ENCODE peak calls at places on chromosomes 1 and 21, in six cellular contexts. D, M, O, J, R and I are unnamed samples.

GRCh38 chr1:152533327-152533938 is 19.2 kb downstream of the CRCT1 start:
- DNase-seq in O (peak; percentile 42), M (peak; percentile 82), R (no peak), D (no peak), J (no peak), I (peak; percentile 6)

GRCh38 chr1:225691377-225691776 is 38.5 kb upstream of the ENAH start:
- DNase-seq in R (no peak), O (peak; percentile 37), D (no peak), M (no peak), J (no peak), I (no peak)

GRCh38 chr1:115983584-115983983 is 7.3 kb downstream of the SLC22A15 start:
- DNase-seq in D (no peak), O (no peak), J (no peak), R (no peak), M (no peak), I (no peak)

GRCh38 chr1:179706339-179706941 is 36.7 kb upstream of the FAM163A start:
- DNase-seq in D (no peak), O (peak; percentile 64), M (peak; percentile 71), R (no peak), J (peak; percentile 31), I (peak; percentile 4)

GRCh38 chr21:33892853-33893252 is 22.8 kb downstream of the ATP5PO start:
- DNase-seq in M (peak; percentile 64), R (no peak), D (no peak), O (no peak), J (no peak), I (no peak)

GRCh38 chr1:236451796-236452373 is 57.8 kb downstream of the EDARADD start:
- DNase-seq in O (peak; percentile 7), D (no peak), J (no peak), M (peak; percentile 27), R (no peak), I (no peak)

GRCh38 chr1:61887921-61888564 is 145.8 kb downstream of the PATJ start:
- DNase-seq in D (no peak), J (no peak), M (no peak), R (no peak), O (no peak), I (no peak)

GRCh38 chr1:165207774-165208359 is 148.6 kb downstream of the LMX1A start:
- DNase-seq in R (no peak), O (no peak), D (no peak), J (no peak), M (no peak), I (no peak)

GRCh38 chr21:42654179-42654912 is 925 bp downstream of the PDE9A start:
- DNase-seq in M (no peak), O (no peak), D (no peak), J (no peak), R (no peak), I (no peak)

GRCh38 chr1:63327417-63328139 is 5.2 kb downstream of the FOXD3 start:
- DNase-seq in M (peak; percentile 93), R (no peak), D (no peak), J (peak; percentile 31), O (peak; percentile 59), I (no peak)

GRCh38 chr1:20322081-20322824 is 31.6 kb downstream of the VWA5B1 start:
- DNase-seq in J (no peak), R (no peak), D (no peak), O (peak; percentile 43), M (no peak), I (no peak)

GRCh38 chr21:25518491-25518911 is 88.8 kb downstream of the MRPL39 start:
- DNase-seq in R (no peak), O (no peak), D (no peak), J (no peak), M (peak; percentile 56), I (no peak)

GRCh38 chr1:94721240-94721639 is 98.9 kb upstream of the SLC44A3 start:
- DNase-seq in M (no peak), O (no peak), J (no peak), D (no peak), R (no peak), I (no peak)

GRCh38 chr1:92968138-92969032 is 7.1 kb upstream of the DIPK1A start:
- DNase-seq in R (no peak), J (no peak), M (no peak), D (no peak), O (no peak), I (no peak)

GRCh38 chr1:109193653-109194590 is 19.8 kb upstream of the SARS1 start:
- DNase-seq in D (no peak), M (no peak), J (no peak), O (no peak), R (no peak), I (no peak)

GRCh38 chr1:212271823-212272498 is 13.2 kb upstream of the PPP2R5A start:
- DNase-seq in M (no peak), O (no peak), R (no peak), D (no peak), J (no peak), I (no peak)

GRCh38 chr1:203379831-203380230 is 28.9 kb upstream of the FMOD start:
- DNase-seq in D (no peak), M (no peak), J (no peak), O (no peak), R (no peak), I (no peak)

GRCh38 chr1:18649713-18650370 is 19.2 kb downstream of the PAX7 start:
- DNase-seq in M (peak; percentile 67), O (peak; percentile 3), R (no peak), D (no peak), J (no peak), I (no peak)

GRCh38 chr1:10753279-10753678 is 43.2 kb downstream of the CASZ1 start:
- DNase-seq in O (no peak), J (no peak), M (no peak), R (no peak), D (no peak), I (no peak)

GRCh38 chr1:113759341-113760101 is at the start of gene PHTF1:
- DNase-seq in J (peak; percentile 82), R (no peak), D (no peak), M (peak; percentile 82), O (peak; percentile 76), I (no peak)

GRCh38 chr1:64363116-64363515 is 106.8 kb upstream of the CACHD1 start:
- DNase-seq in D (no peak), R (no peak), M (no peak), O (no peak), J (no peak), I (no peak)

GRCh38 chr1:155961937-155962336 is 16.4 kb downstream of the ARHGEF2 start:
- DNase-seq in O (peak; percentile 99), J (peak; percentile 96), D (peak; percentile 74), M (no peak), R (no peak), I (peak; percentile 77)

GRCh38 chr1:5756434-5757176 is 235.6 kb downstream of the NPHP4 start:
- DNase-seq in R (no peak), J (no peak), O (no peak), M (no peak), D (no peak), I (no peak)

GRCh38 chr1:243731974-243732373 is 118.1 kb downstream of the AKT3 start:
- DNase-seq in R (no peak), O (no peak), M (no peak), D (no peak), J (no peak), I (no peak)

GRCh38 chr1:243730499-243731150 is 119.4 kb downstream of the AKT3 start:
- DNase-seq in R (no peak), D (no peak), J (no peak), O (no peak), M (no peak), I (no peak)

GRCh38 chr1:243728192-243728570 is 121.9 kb downstream of the AKT3 start:
- DNase-seq in J (no peak), O (no peak), R (no peak), M (no peak), D (no peak), I (no peak)

GRCh38 chr1:243731301-243731891 is 118.6 kb downstream of the AKT3 start:
- DNase-seq in D (no peak), R (no peak), M (no peak), J (no peak), O (no peak), I (no peak)

GRCh38 chr1:243729956-243730355 is 120.1 kb downstream of the AKT3 start:
- DNase-seq in M (no peak), J (no peak), O (no peak), R (no peak), D (no peak), I (no peak)
- H3K4me3 ChIP-seq in M (no peak overlapping the region), J (no peak overlapping the region), O (no peak overlapping the region), R (no peak overlapping the region), D (no peak overlapping the region), I (no peak overlapping the region)

DNA sequence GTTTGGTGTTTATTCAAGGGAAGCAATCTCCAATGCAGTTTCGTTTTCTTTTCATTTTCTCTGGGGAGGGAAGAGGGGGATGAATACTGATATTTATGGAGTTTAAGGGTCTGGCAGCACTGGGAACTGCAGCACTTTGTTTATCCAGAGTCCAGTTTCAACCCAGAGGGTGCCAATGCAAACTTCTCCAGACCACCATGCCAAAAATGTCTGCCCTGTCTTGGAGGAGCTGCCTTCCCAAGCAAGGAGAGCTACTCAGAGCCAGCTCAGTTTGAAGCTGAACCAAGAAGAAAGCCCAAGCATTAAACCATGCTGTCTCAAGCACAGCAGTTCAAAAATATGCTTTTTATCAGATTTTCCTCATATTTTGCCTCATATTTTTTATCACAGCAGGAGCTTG is 589.7 kb downstream of the LMO4 start:
- DNase-seq in O (no peak), M (no peak), D (no peak), R (no peak), J (no peak), I (no peak)
- H3K4me3 ChIP-seq in O (no peak overlapping the region), M (no peak overlapping the region), D (no peak overlapping the region), R (peak overlapping the region; percentile 39), J (no peak overlapping the region), I (no peak overlapping the region)

GRCh38 chr1:198651685-198652400 is 13.0 kb downstream of the PTPRC start:
- DNase-seq in J (no peak), D (no peak), M (no peak), O (no peak), R (no peak), I (no peak)

GRCh38 chr1:198650506-198650905 is 11.7 kb downstream of the PTPRC start:
- DNase-seq in D (no peak), M (no peak), J (no peak), O (no peak), R (no peak), I (no peak)

GRCh38 chr1:198647055-198647454 is 8.2 kb downstream of the PTPRC start:
- DNase-seq in O (no peak), M (no peak), J (no peak), D (no peak), R (no peak), I (no peak)

GRCh38 chr1:198649598-198650338 is 10.9 kb downstream of the PTPRC start:
- DNase-seq in D (no peak), R (no peak), M (no peak), J (no peak), O (no peak), I (no peak)

DNA sequence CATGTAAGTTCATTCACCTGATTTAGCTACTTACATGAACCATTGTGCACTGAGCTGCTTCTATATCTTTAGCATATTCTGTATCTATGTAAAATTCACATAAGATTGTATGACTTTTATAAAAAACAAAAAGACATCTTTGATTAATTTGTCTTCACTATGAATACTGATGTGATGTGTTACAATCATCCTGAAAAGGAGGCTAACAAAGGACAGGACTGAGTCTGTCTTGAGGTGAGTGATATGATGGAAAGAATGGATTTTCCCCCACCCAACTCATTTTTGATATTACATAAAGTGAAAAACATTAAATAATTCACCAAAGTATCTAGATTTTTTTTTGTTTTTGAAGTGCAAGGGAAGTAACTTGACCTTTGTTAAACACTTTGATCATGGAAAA is 9.7 kb downstream of the PTPRC start:
- DNase-seq in O (no peak), J (no peak), R (no peak), D (no peak), M (no peak), I (no peak)
- H3K4me3 ChIP-seq in O (no peak overlapping the region), J (no peak overlapping the region), R (no peak overlapping the region), D (no peak overlapping the region), M (no peak overlapping the region), I (no peak overlapping the region)

GRCh38 chr1:248824301-248824700 is 1.4 kb downstream of the SH3BP5L start:
- DNase-seq in D (no peak), R (no peak), J (no peak), M (no peak), O (no peak), I (no peak)
- H3K4me3 ChIP-seq in D (no peak overlapping the region), R (peak overlapping the region; percentile 85), J (peak overlapping the region; percentile 77), M (peak overlapping the region; percentile 95), O (peak overlapping the region; percentile 81), I (peak overlapping the region; percentile 88)